ENCODE peak calls at places on chromosomes 13 and 19, in eight cellular contexts. C, V, I, L, M, E, P and R are unnamed samples.

GRCh38 chr19:10288662-10289166 is 1.0 kb upstream of the ICAM5 start:
- DNase-seq in E (no peak), M (no peak), P (no peak), I (no peak), V (no peak), L (no peak), C (peak), R (no peak)

GRCh38 chr13:41905600-41906254 is 55.2 kb downstream of the VWA8 start:
- DNase-seq in I (no peak), E (no peak), P (no peak), M (peak), V (no peak), L (no peak), C (peak), R (no peak)

GRCh38 chr13:88042489-88042888 is 371.3 kb downstream of the SLITRK5 start:
- DNase-seq in E (no peak), I (no peak), V (no peak), M (peak), C (no peak), P (no peak), L (no peak), R (no peak)

GRCh38 chr19:33249740-33250366 is 24.2 kb upstream of the SLC7A10 start:
- DNase-seq in I (no peak), P (no peak), C (no peak), L (no peak), E (no peak), M (no peak), V (no peak), R (no peak)

GRCh38 chr19:10189631-10190425 is 4.9 kb downstream of the DNMT1 start:
- DNase-seq in M (no peak), L (no peak), C (no peak), P (no peak), E (no peak), I (no peak), V (no peak), R (no peak)

GRCh38 chr19:47330466-47330869 is 1.5 kb upstream of the C5AR2 start:
- DNase-seq in I (no peak), V (no peak), P (no peak), L (no peak), M (no peak), E (no peak), C (no peak), R (no peak)

GRCh38 chr13:42176286-42176685 is 95.7 kb upstream of the AKAP11 start:
- DNase-seq in C (no peak), V (no peak), E (no peak), P (no peak), I (no peak), M (no peak), L (no peak), R (no peak)

GRCh38 chr13:68232351-68233130 is 1002.4 kb upstream of the PCDH9 start:
- DNase-seq in V (no peak), C (no peak), E (no peak), L (no peak), M (peak), I (no peak), P (no peak), R (no peak)

GRCh38 chr13:112626761-112627160 is 38.8 kb upstream of the TUBGCP3 start:
- DNase-seq in V (no peak), I (no peak), C (no peak), P (no peak), L (no peak), E (no peak), M (no peak), R (no peak)

GRCh38 chr13:71789952-71790351 is 77.1 kb downstream of the DACH1 start:
- DNase-seq in M (no peak), P (no peak), E (no peak), C (no peak), L (no peak), I (no peak), V (no peak), R (no peak)

GRCh38 chr13:24606486-24607170 is 73.6 kb upstream of the ATP12A start:
- DNase-seq in P (no peak), L (no peak), V (no peak), C (no peak), M (no peak), E (peak), I (no peak), R (no peak)

GRCh38 chr19:24159707-24160106 is 72.7 kb downstream of the ZNF254 start:
- DNase-seq in P (no peak), I (no peak), V (peak), M (peak), C (peak), E (no peak), L (no peak), R (no peak)